ENCODE peak calls at places on chromosomes 6 and 20, in five cellular contexts. W is gastrocnemius medialis; B is effector memory CD4-positive, alpha-beta T cell; Y is GM18507; I is ACHN. T is an unnamed sample.
A peak's percentile ranks its signal among the peaks of the same experiment; 100 is the strongest.

GRCh38 chr20:44810391-44811149 is at the start of gene RIMS4:
- DNase-seq in W (no peak), B (no peak), Y (no peak), I (peak; percentile 5), T (peak; percentile 46)

GRCh38 chr20:19785173-19785799 is 27.2 kb downstream of the RIN2 start:
- DNase-seq in W (no peak), B (no peak), Y (no peak), I (peak; percentile 12), T (no peak)

GRCh38 chr20:46355778-46356177 is 47.5 kb upstream of the CDH22 start:
- DNase-seq in W (no peak), B (no peak), Y (no peak), I (no peak), T (no peak)

GRCh38 chr6:49551126-49551865 is 828 bp downstream of the C6orf141 start:
- DNase-seq in W (no peak), B (no peak), Y (no peak), I (peak; percentile 31), T (peak; percentile 6)

GRCh38 chr6:8175046-8175777 is 72.9 kb upstream of the EEF1E1 start:
- DNase-seq in W (no peak), B (no peak), Y (no peak), I (no peak), T (no peak)

GRCh38 chr6:35728663-35729348 is 8.0 kb upstream of the ARMC12 start:
- DNase-seq in W (peak; percentile 70), B (no peak), Y (no peak), I (no peak), T (no peak)

GRCh38 chr6:18148304-18149025 is 6.4 kb downstream of the TPMT start:
- DNase-seq in W (no peak), B (no peak), Y (no peak), I (peak; percentile 56), T (no peak)

GRCh38 chr6:331622-332521 is 39.6 kb downstream of the DUSP22 start:
- DNase-seq in W (no peak), B (no peak), Y (peak; percentile 60), I (no peak), T (no peak)

GRCh38 chr6:152091851-152092341 is 284.4 kb downstream of the ESR1 start:
- DNase-seq in W (no peak), B (no peak), Y (no peak), I (no peak), T (no peak)

GRCh38 chr6:160300076-160300695 is 41.6 kb upstream of the SLC22A2 start:
- DNase-seq in W (no peak), B (no peak), Y (no peak), I (no peak), T (no peak)

T was measured in GM12891.